ENCODE peak calls at places on chromosome 17, in four cellular contexts. J, I, G and F are unnamed samples.

GRCh38 chr17:13492351-13493122 is 109.2 kb downstream of the HS3ST3A1 start:
- DNase-seq in J (no peak), I (no peak), G (no peak), F (no peak)

GRCh38 chr17:16941072-16941641 is 30.8 kb downstream of the TNFRSF13B start:
- DNase-seq in J (no peak), I (no peak), G (no peak), F (no peak)

GRCh38 chr17:83101805-83102480 is 22.5 kb downstream of the METRNL start:
- DNase-seq in J (peak), I (no peak), G (no peak), F (no peak)

GRCh38 chr17:39634384-39634871 is 2.5 kb upstream of the STARD3 start:
- DNase-seq in J (no peak), I (peak), G (peak), F (no peak)

GRCh38 chr17:64460955-64461354 is 12.0 kb downstream of the MILR1 start:
- DNase-seq in J (no peak), I (no peak), G (no peak), F (peak)

GRCh38 chr17:77212833-77213777 is 72.3 kb downstream of the SEC14L1 start:
- DNase-seq in J (no peak), I (no peak), G (no peak), F (no peak)

GRCh38 chr17:45997166-45997565 is 1.9 kb upstream of the STH start:
- DNase-seq in J (no peak), I (no peak), G (no peak), F (no peak)

GRCh38 chr17:1607971-1608320 is 20.7 kb downstream of the SLC43A2 start:
- DNase-seq in J (no peak), I (no peak), G (no peak), F (no peak)

GRCh38 chr17:34725740-34726139 is 146.4 kb downstream of the TMEM132E start:
- DNase-seq in J (no peak), I (no peak), G (no peak), F (peak)

GRCh38 chr17:36665417-36665816 is 64.0 kb downstream of the MRM1 start:
- DNase-seq in J (no peak), I (no peak), G (no peak), F (no peak)

GRCh38 chr17:28552201-28552999 is at the start of gene UNC119:
- DNase-seq in J (peak), I (peak), G (peak), F (no peak)

GRCh38 chr17:44636562-44636961 is 19.7 kb upstream of the MEIOC start:
- DNase-seq in J (no peak), I (peak), G (peak), F (no peak)

GRCh38 chr17:76982408-76983074 is 114.3 kb downstream of the MGAT5B start:
- DNase-seq in J (no peak), I (no peak), G (no peak), F (no peak)

GRCh38 chr17:60335289-60335688 is 56.6 kb downstream of the USP32 start:
- DNase-seq in J (no peak), I (no peak), G (no peak), F (no peak)

GRCh38 chr17:51580869-51581268 is 320.5 kb downstream of the UTP18 start:
- DNase-seq in J (no peak), I (no peak), G (no peak), F (no peak)

GRCh38 chr17:81967533-81968395 is 6.8 kb upstream of the NOTUM start:
- DNase-seq in J (peak), I (peak), G (peak), F (no peak)
- H3K4me3 ChIP-seq in J (no peak), I (no peak), G (peak), F (no peak)

DNA sequence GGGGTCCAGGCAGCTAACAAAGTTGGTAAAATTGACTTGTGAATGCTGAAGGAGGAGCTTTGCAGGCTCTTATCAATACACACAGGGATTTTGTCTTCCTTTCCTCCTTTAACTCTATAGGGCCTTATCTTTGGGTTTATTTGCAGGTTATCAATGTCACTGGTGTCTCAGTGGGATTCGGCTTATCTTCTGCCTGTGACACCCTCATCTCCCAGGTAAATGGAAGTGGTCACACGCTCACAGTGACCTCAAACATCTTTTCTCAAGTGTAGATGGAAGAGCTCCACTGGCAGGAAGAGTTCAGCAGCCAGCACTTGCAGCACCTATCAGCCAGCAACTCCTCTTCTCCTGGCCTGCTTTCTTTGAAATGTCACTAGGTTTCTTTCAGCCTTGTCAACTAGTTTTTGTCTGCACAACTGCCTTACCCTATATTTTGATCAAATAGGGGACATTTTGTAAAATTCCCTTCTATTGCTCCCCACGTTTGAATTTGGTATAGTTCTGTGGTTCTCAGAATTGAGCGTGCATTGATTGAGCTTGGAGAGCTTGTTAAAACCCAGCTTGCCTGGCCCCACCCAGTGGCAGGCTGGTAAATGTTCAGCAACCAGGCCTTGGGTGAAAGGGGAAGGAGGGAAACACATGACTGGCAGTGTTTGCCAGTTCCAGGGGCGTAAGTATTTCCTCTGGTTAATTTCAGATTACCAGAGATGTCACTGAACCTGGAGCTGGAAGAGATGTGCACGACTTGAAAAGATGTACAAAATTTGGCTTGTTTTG is 12.8 kb downstream of the SLC47A1 start:
- DNase-seq in J (peak), I (no peak), G (peak), F (no peak)
- TF ChIP-seq CTCF in J (no peak), I (no peak), G (no peak), F (peak)

GRCh38 chr17:7476951-7477350 is 2.5 kb downstream of the ZBTB4 start:
- DNase-seq in J (no peak), I (no peak), G (no peak), F (no peak)
- H3K4me3 ChIP-seq in J (no peak), I (no peak), G (no peak), F (no peak)

DNA sequence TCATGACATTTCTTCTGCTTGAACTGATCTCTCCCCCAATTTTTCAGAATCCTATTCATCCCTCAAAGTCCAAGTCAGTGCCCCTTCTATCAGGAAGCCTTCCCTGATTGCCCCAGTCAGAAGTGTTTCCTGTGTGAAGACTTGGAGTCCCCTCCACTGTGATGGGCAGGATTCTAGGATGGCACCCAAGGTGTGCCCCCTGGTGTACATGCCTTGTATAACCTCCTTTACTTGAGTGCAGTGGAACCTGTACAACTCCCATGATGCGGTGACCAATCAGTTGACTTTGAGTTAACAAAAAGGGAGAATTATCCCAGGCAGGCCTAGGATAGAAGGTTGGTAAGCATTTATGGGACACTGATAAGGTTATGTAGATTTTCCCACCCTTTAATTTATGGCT is 23.4 kb downstream of the MYH13 start:
- DNase-seq in J (peak), I (no peak), G (no peak), F (no peak)
- TF ChIP-seq CTCF in J (no peak), I (no peak), G (no peak), F (no peak)

DNA sequence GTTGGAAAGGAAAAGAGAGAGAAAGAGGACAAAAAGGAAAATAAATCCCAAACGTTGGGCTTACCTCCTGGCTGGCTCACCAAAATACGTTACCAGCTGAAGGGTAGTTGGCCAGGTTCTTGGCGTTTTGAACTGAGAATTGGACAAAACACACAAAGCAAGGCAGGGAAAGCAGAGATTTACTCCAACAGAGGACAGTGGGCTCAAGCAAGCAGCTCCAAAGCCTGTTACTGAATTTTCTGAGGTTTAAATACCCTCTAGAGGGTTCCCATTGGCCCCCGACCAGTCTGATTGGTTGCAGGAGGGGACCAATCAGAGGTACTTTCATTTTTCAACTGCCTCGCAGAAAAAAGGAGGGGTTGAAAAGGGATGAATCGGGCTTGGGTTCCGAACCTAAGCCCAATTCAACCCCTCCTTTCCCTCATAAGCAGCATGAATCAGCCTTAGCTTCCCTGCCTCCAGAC is 55.6 kb upstream of the ALOX12 start:
- DNase-seq in J (no peak), I (no peak), G (no peak), F (no peak)
- H3K4me3 ChIP-seq in J (no peak), I (no peak), G (no peak), F (no peak)

DNA sequence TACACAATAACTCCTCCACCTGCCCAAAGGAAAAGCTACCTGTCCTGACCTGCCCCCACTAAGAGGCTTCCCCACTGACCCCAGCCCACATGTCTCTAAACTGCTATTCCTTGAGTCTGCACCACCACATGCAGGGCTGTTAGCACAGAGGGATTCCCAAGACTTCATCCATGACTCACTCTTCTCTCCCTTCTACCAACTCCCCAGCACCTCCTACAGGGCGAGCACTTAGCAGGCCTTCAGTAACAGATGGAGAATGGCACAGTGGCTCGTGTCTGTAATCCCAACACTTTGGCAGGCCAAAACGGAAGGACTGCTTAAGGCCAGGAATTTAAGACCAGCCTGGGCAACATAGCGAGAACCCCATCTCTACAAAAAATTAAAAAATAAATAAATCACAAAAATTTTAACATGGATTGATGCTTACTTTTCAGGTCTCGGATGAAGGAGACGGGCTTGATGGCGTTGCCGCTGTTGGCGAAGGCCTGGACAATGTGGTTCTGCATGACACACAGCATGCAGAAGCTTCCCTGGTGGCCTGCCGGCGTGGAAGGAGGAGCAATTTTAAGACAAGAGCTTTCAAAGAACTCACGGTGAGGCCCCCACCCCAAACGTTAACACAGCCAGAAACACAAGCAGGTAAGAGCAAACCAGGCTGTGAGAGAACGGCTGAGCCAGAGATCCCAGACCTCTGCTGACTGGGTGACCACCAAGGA is 12.0 kb downstream of the USP36 start:
- DNase-seq in J (no peak), I (peak), G (no peak), F (no peak)
- TF ChIP-seq CTCF in J (no peak), I (peak), G (no peak), F (peak)